ENCODE peak calls at places on chromosome 12, in nine cellular contexts. X is anterior cingulate cortex; L is stimulated activated CD8-positive, alpha-beta memory T cell treated with anti-CD3 and anti-CD28 coated beads, Interleukin-7, amount 100 ng/mL, for 48 hours; E is neural crest cell; H is esophagus squamous epithelium; C is mucosa of descending colon; O is endothelial cell of umbilical vein; N is ELR; B is GM20000. U is an unnamed sample.

GRCh38 chr12:117120787-117121186 is 21.6 kb upstream of the TESC start:
- DNase-seq in X (no peak), L (no peak), E (no peak), H (no peak), C (no peak), O (no peak), N (no peak), B (no peak), U (peak)

GRCh38 chr12:132772551-132772950 is 10.9 kb upstream of the ANKLE2 start:
- DNase-seq in X (no peak), L (no peak), E (no peak), H (no peak), C (peak), O (no peak), N (no peak), B (peak), U (no peak)

GRCh38 chr12:93624595-93625294 is 52.3 kb downstream of the SOCS2 start:
- DNase-seq in X (no peak), L (no peak), E (no peak), H (no peak), C (no peak), O (peak), N (peak), B (peak), U (no peak)

GRCh38 chr12:124557518-124558223 is 9.7 kb downstream of the NCOR2 start:
- DNase-seq in X (no peak), L (no peak), E (no peak), H (no peak), C (no peak), O (no peak), N (no peak), B (no peak), U (no peak)

GRCh38 chr12:1803736-1804135 is 16.6 kb upstream of the LRTM2 start:
- DNase-seq in X (no peak), L (no peak), E (no peak), H (no peak), C (peak), O (no peak), N (no peak), B (no peak), U (no peak)

GRCh38 chr12:67025543-67026114 is 243.5 kb upstream of the CAND1 start:
- DNase-seq in X (no peak), L (peak), E (peak), H (no peak), C (no peak), O (peak), N (peak), B (peak), U (no peak)

GRCh38 chr12:111842556-111843396 is 748 bp downstream of the MAPKAPK5 start:
- DNase-seq in X (no peak), L (peak), E (no peak), H (no peak), C (peak), O (peak), N (peak), B (no peak), U (no peak)

GRCh38 chr12:26403601-26404000 is 208.2 kb downstream of the SSPN start:
- DNase-seq in X (no peak), L (no peak), E (no peak), H (no peak), C (no peak), O (no peak), N (no peak), B (no peak), U (no peak)

GRCh38 chr12:106127289-106128126 is 11.2 kb downstream of the NUAK1 start:
- DNase-seq in X (no peak), L (no peak), E (no peak), H (no peak), C (no peak), O (no peak), N (no peak), B (no peak), U (no peak)

GRCh38 chr12:85804663-85805062 is 31.5 kb downstream of the RASSF9 start:
- DNase-seq in X (no peak), L (no peak), E (no peak), H (no peak), C (no peak), O (no peak), N (peak), B (no peak), U (no peak)

GRCh38 chr12:10031771-10032175 is 1.3 kb downstream of the CLEC9A start:
- DNase-seq in X (no peak), L (no peak), E (no peak), H (no peak), C (no peak), O (peak), N (peak), B (no peak), U (no peak)

GRCh38 chr12:2295941-2296461 is 243.2 kb downstream of the CACNA1C start:
- DNase-seq in X (no peak), L (no peak), E (no peak), H (no peak), C (no peak), O (no peak), N (peak), B (no peak), U (no peak)

GRCh38 chr12:121483950-121484349 is 84.0 kb downstream of the RNF34 start:
- DNase-seq in X (no peak), L (no peak), E (no peak), H (no peak), C (no peak), O (no peak), N (no peak), B (no peak), U (no peak)

GRCh38 chr12:113802000-113802749 is 163.9 kb downstream of the RBM19 start:
- DNase-seq in X (no peak), L (no peak), E (no peak), H (no peak), C (no peak), O (no peak), N (no peak), B (no peak), U (no peak)

GRCh38 chr12:101076940-101077351 is 133.1 kb downstream of the SLC5A8 start:
- DNase-seq in X (no peak), L (no peak), E (no peak), H (no peak), C (no peak), O (no peak), N (peak), B (no peak), U (no peak)

GRCh38 chr12:116882742-116883141 is 1.5 kb upstream of the HRK start:
- DNase-seq in X (no peak), L (no peak), E (no peak), H (no peak), C (no peak), O (peak), N (peak), B (peak), U (no peak)

GRCh38 chr12:56257491-56258067 is 605 bp downstream of the ANKRD52 start:
- DNase-seq in X (no peak), L (no peak), E (peak), H (no peak), C (no peak), O (peak), N (peak), B (peak), U (no peak)

GRCh38 chr12:132506730-132507538 is 17.0 kb downstream of the FBRSL1 start:
- DNase-seq in X (peak), L (peak), E (peak), H (no peak), C (peak), O (peak), N (peak), B (peak), U (no peak)

GRCh38 chr12:75548879-75549278 is 37.5 kb upstream of the KRR1 start:
- DNase-seq in X (no peak), L (no peak), E (no peak), H (no peak), C (no peak), O (no peak), N (no peak), B (no peak), U (no peak)